ENCODE peak calls at places on chromosomes 7 and 10, in ten cellular contexts. W is lower lobe of right lung, P is psoas muscle, E is MM.1S, I is astrocyte of the spinal cord, D is PC-9, K is adrenal gland, F is cardiac fibroblast, T is foreskin fibroblast, G is GM12865. Q is an unnamed sample.

GRCh38 chr7:92854501-92855238 is 18.3 kb upstream of the CDK6 start:
- DNase-seq in K (no peak), P (no peak), F (no peak), E (peak; percentile 78), W (no peak), T (no peak), G (peak; percentile 71), I (no peak), D (no peak), Q (no peak)

GRCh38 chr7:40471891-40472290 is 337.1 kb downstream of the SUGCT start:
- DNase-seq in W (no peak), I (no peak), G (no peak), K (no peak), E (no peak), F (no peak), D (no peak), P (no peak), T (no peak), Q (no peak)

GRCh38 chr10:102814873-102815661 is 22.1 kb downstream of the CYP17A1 start:
- DNase-seq in K (peak; percentile 93), D (no peak), I (peak; percentile 72), W (peak; percentile 81), T (peak; percentile 49), P (peak; percentile 85), E (no peak), G (no peak), F (peak; percentile 74), Q (no peak)

GRCh38 chr7:130334274-130334673 is 10.3 kb upstream of the CPA5 start:
- DNase-seq in P (no peak), D (no peak), W (no peak), F (peak; percentile 66), G (no peak), E (no peak), K (no peak), I (peak; percentile 35), T (no peak), Q (no peak)

GRCh38 chr10:114911052-114911697 is 26.8 kb upstream of the TRUB1 start:
- DNase-seq in D (no peak), W (no peak), G (peak; percentile 71), K (no peak), T (no peak), E (no peak), F (no peak), I (no peak), P (no peak), Q (no peak)

GRCh38 chr7:69166979-69167516 is 431.2 kb upstream of the AUTS2 start:
- DNase-seq in E (no peak), T (no peak), K (no peak), F (no peak), P (no peak), G (no peak), I (no peak), D (no peak), W (no peak), Q (no peak)

GRCh38 chr7:80385512-80385911 is 126.4 kb downstream of the GNAT3 start:
- DNase-seq in W (no peak), T (peak; percentile 66), E (no peak), K (no peak), I (peak; percentile 61), P (no peak), F (peak; percentile 58), D (no peak), G (no peak), Q (no peak)

GRCh38 chr10:3365630-3366029 is 193.0 kb upstream of the PITRM1 start:
- DNase-seq in F (no peak), T (no peak), P (no peak), G (no peak), I (no peak), E (no peak), W (no peak), D (peak; percentile 79), K (no peak), Q (no peak)

GRCh38 chr7:51126324-51126723 is 190.3 kb downstream of the COBL start:
- DNase-seq in T (no peak), F (no peak), P (no peak), K (no peak), G (no peak), E (no peak), D (no peak), I (no peak), W (no peak), Q (no peak)

GRCh38 chr7:85719981-85720963 is 533.4 kb upstream of the SEMA3D start:
- DNase-seq in P (no peak), T (peak; percentile 74), E (no peak), W (no peak), I (peak; percentile 55), D (peak; percentile 36), K (no peak), G (no peak), F (peak; percentile 88), Q (peak; percentile 9)

GRCh38 chr7:55438765-55439525 is 73.8 kb downstream of the LANCL2 start:
- DNase-seq in P (peak; percentile 75), D (no peak), K (no peak), F (peak; percentile 12), E (no peak), G (no peak), I (peak; percentile 48), T (no peak), W (no peak), Q (no peak)

GRCh38 chr10:16832351-16833080 is 15.3 kb upstream of the RSU1 start:
- DNase-seq in P (no peak), D (peak; percentile 64), K (peak; percentile 65), I (peak; percentile 96), G (no peak), T (peak; percentile 93), F (peak; percentile 93), E (no peak), W (no peak), Q (peak; percentile 97)

GRCh38 chr10:89481662-89482061 is 53.7 kb downstream of the SLC16A12 start:
- DNase-seq in F (peak; percentile 97), G (no peak), D (peak; percentile 59), P (no peak), I (peak; percentile 94), T (peak; percentile 91), W (no peak), K (no peak), E (no peak), Q (peak; percentile 88)

GRCh38 chr10:75014516-75015230 is 96.8 kb upstream of the SAMD8 start:
- DNase-seq in I (no peak), T (no peak), P (no peak), D (no peak), W (no peak), F (no peak), E (peak; percentile 76), G (peak; percentile 68), K (no peak), Q (no peak)

DNA sequence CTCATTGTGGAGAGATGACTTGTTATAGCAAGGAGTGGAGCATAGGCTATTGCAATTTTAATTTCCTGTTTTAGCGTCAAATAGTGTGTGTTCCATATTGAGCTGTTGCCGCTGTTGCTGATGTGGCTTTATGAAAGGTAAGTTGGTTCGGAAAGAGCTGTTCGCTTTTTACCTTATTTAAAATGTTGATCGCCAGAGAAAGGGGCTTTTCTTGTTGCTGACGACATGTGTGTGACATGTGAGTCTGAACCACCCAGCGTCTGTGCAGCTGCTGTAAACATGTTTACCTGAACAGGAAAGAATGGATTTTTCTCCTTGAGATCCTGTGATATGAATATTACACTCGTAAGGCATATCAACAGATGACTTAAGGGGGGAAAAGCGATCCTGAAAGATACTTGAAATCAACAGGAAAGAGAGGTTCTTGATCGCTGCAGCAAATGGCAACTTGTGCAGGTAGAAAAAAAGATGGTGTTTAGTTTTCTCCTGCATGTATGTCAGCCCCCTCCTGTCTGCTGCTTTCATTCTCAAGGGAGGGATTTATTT is 2.5 kb downstream of the ZEB1 start:
- DNase-seq in K (peak; percentile 52), P (no peak), D (no peak), F (peak; percentile 31), I (peak; percentile 29), T (peak; percentile 21), G (peak; percentile 56), E (peak; percentile 55), W (no peak), Q (no peak)
- H3K4me3 ChIP-seq in K (peak overlapping the region; percentile 88), P (peak overlapping the region; percentile 75), D (no peak overlapping the region), F (peak overlapping the region; percentile 91), I (peak overlapping the region; percentile 93), T (peak overlapping the region; percentile 96), G (peak overlapping the region; percentile 96), E (peak overlapping the region; percentile 84), W (peak overlapping the region; percentile 82), Q (peak overlapping the region; percentile 95)

DNA sequence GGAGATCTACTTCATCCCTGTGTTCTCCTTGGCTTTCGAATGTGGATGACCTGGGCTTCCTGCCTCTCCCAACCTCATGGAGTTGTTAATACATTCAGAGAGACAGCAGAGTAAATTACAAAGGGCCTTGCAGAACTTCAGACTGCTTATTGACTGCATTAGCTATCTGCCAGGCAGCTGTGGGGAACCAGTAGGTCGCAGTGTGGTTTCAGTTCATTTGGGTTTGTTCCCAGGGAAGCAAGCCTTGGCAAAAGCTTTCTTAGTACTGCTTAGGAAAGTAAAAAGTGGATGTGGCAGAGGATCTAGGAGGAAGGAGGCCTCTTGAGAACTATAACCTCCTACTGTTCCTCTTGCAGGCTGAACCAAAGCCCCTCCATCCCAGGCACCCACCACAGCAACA is 9.2 kb downstream of the NPFFR1 start:
- DNase-seq in I (peak; percentile 89), F (peak; percentile 89), T (peak; percentile 85), P (no peak), E (peak; percentile 15), D (no peak), W (no peak), K (peak; percentile 62), G (no peak), Q (peak; percentile 95)
- TF ChIP-seq CTCF in I (no peak), F (no peak), T (no peak), P (no peak), E (no peak), D (no peak), W (no peak), K (no peak), G (no peak), Q (no peak)

DNA sequence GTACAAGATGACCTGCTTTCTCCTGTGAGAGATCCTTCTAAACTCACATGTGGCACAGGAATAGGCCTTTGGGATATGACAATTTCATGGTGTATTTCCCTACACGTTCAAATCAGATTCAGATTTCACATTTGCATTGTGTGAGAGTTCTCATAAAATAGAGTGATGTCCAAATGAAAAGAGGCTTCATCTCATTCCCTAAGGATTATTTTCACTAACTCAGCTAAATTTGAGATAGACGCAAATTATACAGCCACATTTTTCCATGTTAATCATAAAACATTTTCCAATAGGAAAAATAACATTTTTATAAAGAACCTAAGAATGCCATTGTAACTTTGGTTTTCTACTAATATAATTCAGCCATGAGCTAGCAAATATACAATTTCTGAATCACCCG is 35.5 kb upstream of the PARD3 start:
- DNase-seq in W (no peak), E (no peak), P (no peak), T (no peak), I (no peak), F (no peak), D (no peak), G (no peak), K (no peak), Q (no peak)
- H3K4me3 ChIP-seq in W (no peak overlapping the region), E (no peak overlapping the region), P (no peak overlapping the region), T (no peak overlapping the region), I (no peak overlapping the region), F (no peak overlapping the region), D (no peak overlapping the region), G (no peak overlapping the region), K (no peak overlapping the region), Q (no peak overlapping the region)

DNA sequence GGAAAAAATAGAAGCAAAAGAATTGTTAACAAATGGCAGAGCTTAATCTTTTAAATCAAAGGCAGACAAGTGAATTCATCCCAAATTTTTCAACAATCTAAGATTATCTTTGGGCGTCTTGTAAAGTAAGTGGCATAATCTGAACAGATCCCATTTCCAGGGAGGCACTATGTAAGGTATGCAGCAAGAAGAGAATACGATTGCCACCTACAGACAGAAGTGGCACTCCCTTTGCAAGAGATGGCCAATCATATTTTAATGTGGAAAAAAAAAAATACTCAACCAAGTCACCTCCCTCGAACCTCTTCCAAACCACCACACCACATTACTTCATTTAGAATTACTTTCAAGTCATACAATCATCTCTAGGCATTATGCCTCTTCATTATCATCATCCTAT is 4.0 kb downstream of the GFRA1 start:
- DNase-seq in W (no peak), E (no peak), G (no peak), P (no peak), I (no peak), T (no peak), D (no peak), K (no peak), F (no peak), Q (no peak)
- TF ChIP-seq CTCF in W (no peak), E (no peak), G (no peak), P (no peak), I (no peak), T (no peak), D (no peak), K (no peak), F (no peak), Q (no peak)